ENCODE peak calls at places on chromosomes 5 and 9, in seven cellular contexts. K, M, A, F, B, X and S are unnamed samples.
A peak's percentile ranks its signal among the peaks of the same experiment; 100 is the strongest.

GRCh38 chr9:130041648-130042405 is 1.2 kb downstream of the FNBP1 start:
- DNase-seq in A (peak; percentile 28), X (peak; percentile 20), M (no peak), F (peak; percentile 58), B (no peak), K (peak; percentile 33), S (no peak)

GRCh38 chr9:135340143-135340655 is 139.4 kb upstream of the PPP1R26 start:
- DNase-seq in X (no peak), A (peak; percentile 7), B (no peak), M (no peak), K (no peak), F (no peak), S (no peak)

GRCh38 chr5:159451197-159452052 is 121.1 kb upstream of the IL12B start:
- DNase-seq in B (no peak), M (no peak), K (no peak), F (peak; percentile 94), A (peak; percentile 81), X (no peak), S (peak; percentile 37)

GRCh38 chr9:92680166-92681119 is 10.5 kb upstream of the IPPK start:
- DNase-seq in K (no peak), A (no peak), B (no peak), X (no peak), M (no peak), F (no peak), S (no peak)

GRCh38 chr5:151093476-151093889 is 12.6 kb upstream of the TNIP1 start:
- DNase-seq in B (no peak), F (peak; percentile 98), X (no peak), A (peak; percentile 60), M (no peak), K (no peak), S (no peak)

GRCh38 chr5:31717586-31717985 is 78.7 kb downstream of the PDZD2 start:
- DNase-seq in X (no peak), K (peak; percentile 12), M (no peak), A (no peak), B (no peak), F (no peak), S (no peak)

GRCh38 chr5:35753500-35753899 is 103.2 kb upstream of the IL7R start:
- DNase-seq in X (no peak), F (no peak), K (peak; percentile 35), A (no peak), B (no peak), M (no peak), S (no peak)

GRCh38 chr9:36091028-36091953 is 45.2 kb upstream of the GLIPR2 start:
- DNase-seq in M (no peak), K (no peak), A (peak; percentile 31), X (no peak), F (peak; percentile 86), B (no peak), S (no peak)

GRCh38 chr5:168364151-168364661 is 72.8 kb downstream of the WWC1 start:
- DNase-seq in M (no peak), K (peak; percentile 10), A (no peak), F (peak; percentile 90), B (peak; percentile 5), X (no peak), S (no peak)

GRCh38 chr9:95102001-95102433 is 215.5 kb downstream of the FANCC start:
- DNase-seq in F (no peak), A (no peak), M (no peak), K (peak; percentile 77), X (no peak), B (peak; percentile 44), S (no peak)

GRCh38 chr9:134923466-134923865 is 5.8 kb upstream of the FCN1 start:
- DNase-seq in A (no peak), M (no peak), B (no peak), K (no peak), X (no peak), F (no peak), S (no peak)

GRCh38 chr5:83253731-83254130 is 176.4 kb downstream of the XRCC4 start:
- DNase-seq in X (no peak), M (no peak), K (no peak), B (no peak), F (no peak), A (no peak), S (no peak)

GRCh38 chr9:121909111-121909510 is 184.0 kb downstream of the TTLL11 start:
- DNase-seq in M (no peak), F (no peak), K (no peak), B (no peak), X (no peak), A (no peak), S (no peak)

GRCh38 chr9:134624827-134625181 is 16.8 kb upstream of the COL5A1 start:
- DNase-seq in M (no peak), A (peak; percentile 7), X (no peak), K (peak; percentile 75), B (no peak), F (peak; percentile 96), S (no peak)

GRCh38 chr5:96880402-96881164 is 4.3 kb downstream of the ERAP2 start:
- DNase-seq in A (no peak), X (no peak), M (no peak), F (peak; percentile 84), K (no peak), B (no peak), S (no peak)

GRCh38 chr5:57302164-57302563 is 128.3 kb downstream of the GPBP1 start:
- DNase-seq in A (no peak), K (no peak), M (peak; percentile 48), F (peak; percentile 49), B (no peak), X (peak; percentile 77), S (no peak)

GRCh38 chr5:167730121-167730520 is 561.3 kb upstream of the WWC1 start:
- DNase-seq in B (no peak), K (no peak), F (peak; percentile 95), X (no peak), M (no peak), A (no peak), S (no peak)

GRCh38 chr9:33446507-33447403 is 638 bp downstream of the AQP3 start:
- DNase-seq in M (peak; percentile 74), B (peak; percentile 8), X (peak; percentile 82), A (no peak), F (peak; percentile 67), K (peak; percentile 49), S (no peak)

GRCh38 chr5:145661737-145662530 is 173.2 kb downstream of the PRELID2 start:
- DNase-seq in M (no peak), X (no peak), A (no peak), B (no peak), K (no peak), F (no peak), S (no peak)

GRCh38 chr9:4389755-4390154 is 89.9 kb upstream of the GLIS3 start:
- DNase-seq in F (peak; percentile 21), X (no peak), M (no peak), K (no peak), B (no peak), A (no peak), S (no peak)

GRCh38 chr5:108212775-108213346 is 169.0 kb downstream of the FBXL17 start:
- DNase-seq in X (no peak), M (no peak), B (no peak), F (peak; percentile 3), K (peak; percentile 88), A (no peak), S (no peak)

GRCh38 chr9:128128836-128129590 is 1.5 kb upstream of the PTGES2 start:
- DNase-seq in K (no peak), B (no peak), X (no peak), F (no peak), A (no peak), M (no peak), S (no peak)

GRCh38 chr5:33297760-33298216 is 143.0 kb upstream of the TARS1 start:
- DNase-seq in B (no peak), K (peak; percentile 34), M (no peak), F (no peak), A (no peak), X (no peak), S (no peak)

GRCh38 chr5:110258460-110258859 is 468.0 kb downstream of the TMEM232 start:
- DNase-seq in M (no peak), B (no peak), A (no peak), K (no peak), F (peak; percentile 47), X (no peak), S (no peak)

GRCh38 chr9:8895498-8896224 is 1096.1 kb upstream of the DMAC1 start:
- DNase-seq in F (no peak), B (no peak), X (no peak), K (peak; percentile 9), M (no peak), A (no peak), S (no peak)

GRCh38 chr9:134698587-134699342 is 57.2 kb downstream of the COL5A1 start:
- DNase-seq in F (peak; percentile 37), A (peak; percentile 67), X (peak; percentile 75), B (no peak), K (peak; percentile 98), M (peak; percentile 33), S (no peak)

GRCh38 chr5:77087484-77088291 is 603 bp upstream of the ZBED3 start:
- DNase-seq in M (peak; percentile 7), F (no peak), A (no peak), B (peak; percentile 56), X (no peak), K (peak; percentile 18), S (no peak)

GRCh38 chr9:93673844-93674334 is 97.5 kb downstream of the PHF2 start:
- DNase-seq in A (peak; percentile 13), B (no peak), K (peak; percentile 0), M (no peak), F (no peak), X (no peak), S (no peak)

GRCh38 chr5:115377468-115378217 is 81.2 kb upstream of the CCDC112 start:
- DNase-seq in K (no peak), A (no peak), M (no peak), B (no peak), X (no peak), F (peak; percentile 88), S (no peak)

GRCh38 chr5:171336486-171337206 is 27.6 kb downstream of the TLX3 start:
- DNase-seq in K (peak; percentile 59), F (peak; percentile 71), B (peak; percentile 24), A (no peak), X (peak; percentile 49), M (no peak), S (no peak)

GRCh38 chr5:1255081-1255561 is 29.9 kb downstream of the SLC6A18 start:
- DNase-seq in B (no peak), X (peak; percentile 57), A (no peak), K (no peak), M (peak; percentile 22), F (peak; percentile 66), S (no peak)

GRCh38 chr5:122195784-122196394 is 66.5 kb downstream of the ZNF474 start:
- DNase-seq in B (no peak), X (peak; percentile 12), A (peak; percentile 47), F (peak; percentile 55), M (no peak), K (peak; percentile 51), S (no peak)